ENCODE peak calls at places on chromosomes 5 and 9, in six cellular contexts. R is PC-3, B is SJSA1, E is lower lobe of right lung, T is AG04450, I is A549. F is an unnamed sample.

GRCh38 chr5:1698589-1699316 is 100.9 kb downstream of the MRPL36 start:
- DNase-seq in R (no peak), B (no peak), E (no peak), T (no peak), I (no peak), F (no peak)

GRCh38 chr5:148970876-148971275 is 92.0 kb downstream of the SH3TC2 start:
- DNase-seq in R (peak; percentile 22), B (no peak), E (no peak), T (no peak), I (no peak), F (no peak)

GRCh38 chr5:42990892-42991291 is 49.2 kb downstream of the ANXA2R start:
- DNase-seq in R (no peak), B (no peak), E (no peak), T (no peak), I (no peak), F (no peak)

GRCh38 chr5:129400395-129400983 is 59.6 kb upstream of the ADAMTS19 start:
- DNase-seq in R (peak; percentile 22), B (no peak), E (no peak), T (no peak), I (peak; percentile 5), F (no peak)

GRCh38 chr5:105882956-105883481 is 1787.7 kb downstream of the EFNA5 start:
- DNase-seq in R (peak; percentile 95), B (no peak), E (no peak), T (no peak), I (no peak), F (no peak)

GRCh38 chr5:10863763-10864383 is 102.8 kb upstream of the DAP start:
- DNase-seq in R (peak; percentile 88), B (peak; percentile 73), E (no peak), T (no peak), I (peak; percentile 75), F (peak; percentile 32)

GRCh38 chr5:138955013-138955660 is 80.0 kb upstream of the LRRTM2 start:
- DNase-seq in R (no peak), B (no peak), E (no peak), T (no peak), I (no peak), F (no peak)

GRCh38 chr5:158430166-158430828 is 571.4 kb upstream of the CLINT1 start:
- DNase-seq in R (no peak), B (no peak), E (no peak), T (no peak), I (no peak), F (no peak)

GRCh38 chr5:43556857-43557593 is at the start of gene PAIP1:
- DNase-seq in R (peak; percentile 89), B (peak; percentile 91), E (peak; percentile 88), T (peak; percentile 63), I (peak; percentile 75), F (no peak)

GRCh38 chr5:140131967-140132409 is 6.3 kb downstream of the IGIP start:
- DNase-seq in R (peak; percentile 96), B (peak; percentile 83), E (peak; percentile 84), T (peak; percentile 78), I (no peak), F (no peak)

GRCh38 chr9:89138463-89139390 is 39.9 kb downstream of the SHC3 start:
- DNase-seq in R (peak; percentile 82), B (no peak), E (no peak), T (no peak), I (no peak), F (no peak)

GRCh38 chr9:76379494-76379893 is 14.7 kb downstream of the RFK start:
- DNase-seq in R (peak; percentile 84), B (peak; percentile 49), E (no peak), T (no peak), I (peak; percentile 27), F (no peak)

GRCh38 chr5:113527746-113528145 is 14.3 kb downstream of the YTHDC2 start:
- DNase-seq in R (no peak), B (no peak), E (no peak), T (no peak), I (no peak), F (no peak)

GRCh38 chr5:113526421-113526820 is 12.9 kb downstream of the YTHDC2 start:
- DNase-seq in R (no peak), B (no peak), E (no peak), T (no peak), I (no peak), F (no peak)

DNA sequence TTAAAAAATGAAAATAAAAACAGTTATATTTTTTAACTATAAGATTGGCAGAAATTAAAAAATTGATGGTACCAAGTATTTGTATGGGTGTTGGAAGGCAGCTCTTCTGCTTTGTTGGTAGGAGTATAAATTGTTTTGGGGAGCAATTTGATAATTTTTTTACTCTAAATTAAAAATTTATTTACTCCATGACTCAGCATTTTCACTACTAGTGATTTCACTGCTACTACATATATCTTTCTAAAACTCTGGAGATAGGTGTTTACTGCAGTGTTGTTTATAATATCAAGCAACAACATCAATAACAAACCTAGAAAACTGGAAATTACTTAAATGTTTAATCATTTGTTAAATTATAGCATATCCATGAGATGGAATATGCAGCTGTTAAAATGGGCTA is 18.3 kb downstream of the YTHDC2 start:
- DNase-seq in R (no peak), B (no peak), E (no peak), T (no peak), I (no peak), F (no peak)
- H3K27ac ChIP-seq in R (no peak overlapping the region), B (peak overlapping the region; percentile 14), E (no peak overlapping the region), T (no peak overlapping the region), I (peak overlapping the region; percentile 72), F (no peak overlapping the region)

GRCh38 chr5:6731465-6732237 is 18.4 kb downstream of the TENT4A start:
- DNase-seq in R (no peak), B (no peak), E (no peak), T (no peak), I (no peak), F (no peak)

GRCh38 chr5:6734781-6735180 is 21.5 kb downstream of the TENT4A start:
- DNase-seq in R (no peak), B (no peak), E (no peak), T (no peak), I (no peak), F (no peak)

GRCh38 chr5:6734243-6734695 is 21.0 kb downstream of the TENT4A start:
- DNase-seq in R (no peak), B (no peak), E (no peak), T (no peak), I (no peak), F (no peak)

GRCh38 chr5:6733411-6734242 is 20.4 kb downstream of the TENT4A start:
- DNase-seq in R (no peak), B (no peak), E (no peak), T (peak; percentile 63), I (no peak), F (no peak)

DNA sequence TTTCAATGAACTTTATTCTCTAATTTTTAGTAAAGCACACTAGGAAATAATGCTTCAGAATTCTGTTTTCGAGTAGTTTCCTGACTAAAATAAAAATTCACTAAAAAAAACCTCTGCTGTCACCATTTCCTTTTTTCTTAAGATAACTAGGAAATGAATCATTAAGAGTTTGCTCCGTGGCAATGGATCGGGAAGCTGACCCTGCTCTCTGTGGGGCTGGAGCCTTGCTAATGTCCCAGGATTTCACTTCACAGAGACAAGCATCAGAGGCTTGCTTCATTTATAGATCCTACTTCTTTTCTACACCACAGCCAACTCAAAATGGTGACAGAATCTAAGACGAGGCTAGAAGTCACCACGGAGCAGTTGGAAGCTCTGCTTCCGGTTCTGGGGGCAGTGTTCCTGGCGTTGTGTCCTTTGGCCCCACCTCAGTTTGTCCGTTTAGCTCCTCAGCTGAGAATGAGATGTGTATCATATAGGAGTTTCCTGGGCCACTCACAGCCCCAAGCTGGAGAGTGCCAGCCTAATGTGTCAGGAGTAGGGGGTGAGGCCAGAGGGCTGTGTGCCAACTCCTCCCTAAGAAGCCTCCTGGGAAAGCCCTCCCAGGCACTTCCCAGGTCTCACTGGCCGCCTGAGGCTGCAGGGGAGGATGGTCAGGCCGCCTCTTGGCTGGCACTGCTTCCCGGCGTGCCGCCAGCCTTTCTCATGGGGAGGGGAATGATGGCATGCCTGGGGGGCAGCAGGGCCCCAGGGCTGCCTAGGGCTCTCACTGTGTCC is 19.6 kb downstream of the TENT4A start:
- DNase-seq in R (peak; percentile 40), B (peak; percentile 66), E (no peak), T (no peak), I (no peak), F (no peak)
- H3K4me3 ChIP-seq in R (no peak overlapping the region), B (no peak overlapping the region), E (no peak overlapping the region), T (peak overlapping the region; percentile 39), I (no peak overlapping the region), F (no peak overlapping the region)

GRCh38 chr9:131278421-131279111 is 2.3 kb upstream of the FAM78A start:
- DNase-seq in R (no peak), B (no peak), E (no peak), T (no peak), I (no peak), F (no peak)

GRCh38 chr9:131280660-131281059 is 4.3 kb upstream of the FAM78A start:
- DNase-seq in R (no peak), B (no peak), E (no peak), T (no peak), I (no peak), F (no peak)

GRCh38 chr9:131277673-131278420 is 1.5 kb upstream of the FAM78A start:
- DNase-seq in R (peak; percentile 61), B (peak; percentile 72), E (peak; percentile 80), T (peak; percentile 50), I (peak; percentile 94), F (no peak)

GRCh38 chr9:131279927-131280530 is 3.7 kb upstream of the FAM78A start:
- DNase-seq in R (no peak), B (no peak), E (no peak), T (no peak), I (no peak), F (no peak)

DNA sequence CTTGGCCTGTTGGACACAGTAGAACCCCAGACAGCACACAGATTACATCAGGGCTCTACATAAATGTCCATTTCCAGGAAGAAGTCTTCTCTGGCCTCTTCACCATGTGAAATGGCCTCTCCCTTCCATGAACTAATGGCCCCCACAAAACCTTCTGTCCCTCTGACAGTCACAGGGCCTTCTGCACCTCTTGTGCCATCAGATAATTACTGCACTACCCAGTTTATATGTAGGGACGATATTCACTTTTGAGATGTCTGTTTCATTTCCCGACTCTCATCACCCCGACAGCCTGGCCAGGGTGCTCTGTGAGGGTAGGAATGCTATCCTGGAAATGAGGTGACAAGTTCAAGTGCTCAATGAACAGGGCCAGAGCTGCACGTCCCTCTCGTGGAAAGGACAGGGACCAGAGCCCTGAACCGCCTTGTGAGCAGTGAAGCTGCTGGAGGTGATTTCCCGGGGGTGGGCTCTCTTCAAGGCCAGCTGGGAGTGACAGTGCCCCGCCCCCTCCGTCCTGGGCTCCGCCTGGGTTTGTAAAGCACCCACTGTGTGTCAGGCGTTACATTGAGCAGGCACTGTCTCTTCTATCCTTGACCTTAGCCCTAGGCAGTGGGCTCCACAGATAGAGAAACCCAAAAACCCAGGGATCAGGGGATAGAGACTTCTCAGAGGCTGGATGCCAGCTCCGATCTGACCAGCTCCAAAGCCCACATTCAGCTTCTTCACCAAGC is 3.1 kb upstream of the FAM78A start:
- DNase-seq in R (no peak), B (no peak), E (no peak), T (no peak), I (no peak), F (no peak)
- H3K27ac ChIP-seq in R (no peak overlapping the region), B (no peak overlapping the region), E (no peak overlapping the region), T (no peak overlapping the region), I (no peak overlapping the region), F (no peak overlapping the region)

DNA sequence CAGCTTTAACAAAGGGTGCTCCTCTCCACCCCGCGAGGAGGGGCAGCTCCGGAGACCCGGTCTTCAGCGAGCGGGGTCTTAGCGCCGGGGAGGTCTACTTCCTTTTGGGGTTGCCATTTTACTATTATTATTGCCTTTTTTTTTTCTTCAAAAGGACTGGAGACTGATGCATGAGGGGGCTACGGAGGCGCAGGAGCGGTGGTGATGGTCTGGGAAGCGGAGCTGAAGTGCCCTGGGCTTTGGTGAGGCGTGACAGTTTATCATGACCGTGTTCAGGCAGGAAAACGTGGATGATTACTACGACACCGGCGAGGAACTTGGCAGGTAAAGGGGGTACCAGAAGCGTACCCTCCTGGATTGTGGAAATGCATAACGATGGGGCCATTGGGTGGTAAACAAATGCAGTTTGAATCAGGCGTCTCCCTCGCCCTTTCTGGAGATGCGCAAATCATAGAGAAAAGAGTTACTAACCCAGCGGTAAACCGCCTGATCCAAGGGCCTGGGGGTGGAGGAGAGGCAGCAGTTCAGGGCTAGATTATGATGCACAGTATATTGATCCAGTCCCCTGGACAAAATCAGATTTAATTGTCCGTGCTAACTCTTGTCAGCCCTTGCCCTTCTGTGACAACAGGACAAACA is 1.3 kb downstream of the DAPK1 start:
- DNase-seq in R (no peak), B (no peak), E (no peak), T (no peak), I (no peak), F (no peak)
- H3K4me3 ChIP-seq in R (no peak overlapping the region), B (peak overlapping the region; percentile 91), E (peak overlapping the region; percentile 81), T (no peak overlapping the region), I (peak overlapping the region; percentile 88), F (peak overlapping the region; percentile 35)